ENCODE peak calls at places on chromosomes 11 and 22, in eight cellular contexts. One of them, this sample, is unnamed.

GRCh38 chr11:66904055-66904454 is 47.2 kb downstream of the LRFN4 start:
- DNase-seq in activated T-cell treated with anti-CD3 and anti-CD28 coated beads, Interleukin-2, amount 50 U/mL, for 72 hours: no peak
- DNase-seq in body of pancreas: peak; percentile 21
- DNase-seq in activated CD4-positive, alpha-beta T cell treated with anti-CD3 and anti-CD28 coated beads, Interleukin-2, amount 10 ng/mL, durations not matched to agents 7 days and 5 days: no peak
- DNase-seq in non-pigmented ciliary epithelial cell: no peak
- DNase-seq in NCI-H345: no peak
- DNase-seq in stimulated activated CD4-positive, alpha-beta T cell treated with anti-CD3 and anti-CD28 coated beads, Interleukin-2, amount 100 ng/mL, for 48 hours: no peak
- DNase-seq in GM12864: no peak
- DNase-seq in this sample: no peak

GRCh38 chr11:96096360-96096759 is 172.5 kb upstream of the MTMR2 start:
- DNase-seq in non-pigmented ciliary epithelial cell: no peak
- DNase-seq in GM12864: no peak
- DNase-seq in activated CD4-positive, alpha-beta T cell treated with anti-CD3 and anti-CD28 coated beads, Interleukin-2, amount 10 ng/mL, durations not matched to agents 7 days and 5 days: no peak
- DNase-seq in body of pancreas: no peak
- DNase-seq in stimulated activated CD4-positive, alpha-beta T cell treated with anti-CD3 and anti-CD28 coated beads, Interleukin-2, amount 100 ng/mL, for 48 hours: no peak
- DNase-seq in activated T-cell treated with anti-CD3 and anti-CD28 coated beads, Interleukin-2, amount 50 U/mL, for 72 hours: no peak
- DNase-seq in NCI-H345: no peak
- DNase-seq in this sample: no peak

GRCh38 chr11:63738720-63739360 is 29.7 kb downstream of the ZFTA start:
- DNase-seq in body of pancreas: peak; percentile 69
- DNase-seq in non-pigmented ciliary epithelial cell: peak; percentile 60
- DNase-seq in activated T-cell treated with anti-CD3 and anti-CD28 coated beads, Interleukin-2, amount 50 U/mL, for 72 hours: peak; percentile 58
- DNase-seq in NCI-H345: peak; percentile 53
- DNase-seq in stimulated activated CD4-positive, alpha-beta T cell treated with anti-CD3 and anti-CD28 coated beads, Interleukin-2, amount 100 ng/mL, for 48 hours: peak; percentile 71
- DNase-seq in activated CD4-positive, alpha-beta T cell treated with anti-CD3 and anti-CD28 coated beads, Interleukin-2, amount 10 ng/mL, durations not matched to agents 7 days and 5 days: peak; percentile 69
- DNase-seq in GM12864: peak; percentile 33
- DNase-seq in this sample: peak; percentile 63

GRCh38 chr11:120385110-120385509 is 48.9 kb downstream of the ARHGEF12 start:
- DNase-seq in GM12864: no peak
- DNase-seq in stimulated activated CD4-positive, alpha-beta T cell treated with anti-CD3 and anti-CD28 coated beads, Interleukin-2, amount 100 ng/mL, for 48 hours: no peak
- DNase-seq in body of pancreas: no peak
- DNase-seq in activated T-cell treated with anti-CD3 and anti-CD28 coated beads, Interleukin-2, amount 50 U/mL, for 72 hours: no peak
- DNase-seq in NCI-H345: no peak
- DNase-seq in non-pigmented ciliary epithelial cell: no peak
- DNase-seq in activated CD4-positive, alpha-beta T cell treated with anti-CD3 and anti-CD28 coated beads, Interleukin-2, amount 10 ng/mL, durations not matched to agents 7 days and 5 days: no peak
- DNase-seq in this sample: no peak

GRCh38 chr11:66316849-66317251 is at the start of gene CD248:
- DNase-seq in body of pancreas: no peak
- DNase-seq in GM12864: no peak
- DNase-seq in stimulated activated CD4-positive, alpha-beta T cell treated with anti-CD3 and anti-CD28 coated beads, Interleukin-2, amount 100 ng/mL, for 48 hours: no peak
- DNase-seq in activated T-cell treated with anti-CD3 and anti-CD28 coated beads, Interleukin-2, amount 50 U/mL, for 72 hours: no peak
- DNase-seq in non-pigmented ciliary epithelial cell: no peak
- DNase-seq in activated CD4-positive, alpha-beta T cell treated with anti-CD3 and anti-CD28 coated beads, Interleukin-2, amount 10 ng/mL, durations not matched to agents 7 days and 5 days: no peak
- DNase-seq in NCI-H345: no peak
- DNase-seq in this sample: no peak

GRCh38 chr22:36425977-36426523 is 38.3 kb upstream of the MYH9 start:
- DNase-seq in body of pancreas: no peak
- DNase-seq in activated T-cell treated with anti-CD3 and anti-CD28 coated beads, Interleukin-2, amount 50 U/mL, for 72 hours: no peak
- DNase-seq in NCI-H345: no peak
- DNase-seq in activated CD4-positive, alpha-beta T cell treated with anti-CD3 and anti-CD28 coated beads, Interleukin-2, amount 10 ng/mL, durations not matched to agents 7 days and 5 days: no peak
- DNase-seq in non-pigmented ciliary epithelial cell: no peak
- DNase-seq in stimulated activated CD4-positive, alpha-beta T cell treated with anti-CD3 and anti-CD28 coated beads, Interleukin-2, amount 100 ng/mL, for 48 hours: no peak
- DNase-seq in GM12864: no peak
- DNase-seq in this sample: no peak

GRCh38 chr22:37043828-37044538 is 7.6 kb upstream of the KCTD17 start:
- DNase-seq in NCI-H345: peak; percentile 13
- DNase-seq in body of pancreas: peak; percentile 93
- DNase-seq in stimulated activated CD4-positive, alpha-beta T cell treated with anti-CD3 and anti-CD28 coated beads, Interleukin-2, amount 100 ng/mL, for 48 hours: peak; percentile 37
- DNase-seq in GM12864: peak; percentile 31
- DNase-seq in activated T-cell treated with anti-CD3 and anti-CD28 coated beads, Interleukin-2, amount 50 U/mL, for 72 hours: peak; percentile 70
- DNase-seq in activated CD4-positive, alpha-beta T cell treated with anti-CD3 and anti-CD28 coated beads, Interleukin-2, amount 10 ng/mL, durations not matched to agents 7 days and 5 days: peak; percentile 49
- DNase-seq in non-pigmented ciliary epithelial cell: no peak
- DNase-seq in this sample: peak; percentile 81

GRCh38 chr22:27833803-27834202 is 32.2 kb upstream of the MN1 start:
- DNase-seq in NCI-H345: no peak
- DNase-seq in stimulated activated CD4-positive, alpha-beta T cell treated with anti-CD3 and anti-CD28 coated beads, Interleukin-2, amount 100 ng/mL, for 48 hours: no peak
- DNase-seq in body of pancreas: no peak
- DNase-seq in non-pigmented ciliary epithelial cell: no peak
- DNase-seq in GM12864: no peak
- DNase-seq in activated T-cell treated with anti-CD3 and anti-CD28 coated beads, Interleukin-2, amount 50 U/mL, for 72 hours: no peak
- DNase-seq in activated CD4-positive, alpha-beta T cell treated with anti-CD3 and anti-CD28 coated beads, Interleukin-2, amount 10 ng/mL, durations not matched to agents 7 days and 5 days: no peak
- DNase-seq in this sample: no peak

GRCh38 chr11:126284829-126285228 is 1.9 kb downstream of the TIRAP start:
- DNase-seq in stimulated activated CD4-positive, alpha-beta T cell treated with anti-CD3 and anti-CD28 coated beads, Interleukin-2, amount 100 ng/mL, for 48 hours: peak; percentile 86
- DNase-seq in non-pigmented ciliary epithelial cell: peak; percentile 86
- DNase-seq in NCI-H345: peak; percentile 90
- DNase-seq in activated T-cell treated with anti-CD3 and anti-CD28 coated beads, Interleukin-2, amount 50 U/mL, for 72 hours: peak; percentile 89
- DNase-seq in body of pancreas: peak; percentile 65
- DNase-seq in activated CD4-positive, alpha-beta T cell treated with anti-CD3 and anti-CD28 coated beads, Interleukin-2, amount 10 ng/mL, durations not matched to agents 7 days and 5 days: peak; percentile 61
- DNase-seq in GM12864: peak; percentile 82
- DNase-seq in this sample: peak; percentile 70

GRCh38 chr22:23437779-23438178 is 142.3 kb downstream of the IGLL1 start:
- DNase-seq in NCI-H345: no peak
- DNase-seq in GM12864: no peak
- DNase-seq in non-pigmented ciliary epithelial cell: no peak
- DNase-seq in body of pancreas: no peak
- DNase-seq in stimulated activated CD4-positive, alpha-beta T cell treated with anti-CD3 and anti-CD28 coated beads, Interleukin-2, amount 100 ng/mL, for 48 hours: no peak
- DNase-seq in activated CD4-positive, alpha-beta T cell treated with anti-CD3 and anti-CD28 coated beads, Interleukin-2, amount 10 ng/mL, durations not matched to agents 7 days and 5 days: no peak
- DNase-seq in activated T-cell treated with anti-CD3 and anti-CD28 coated beads, Interleukin-2, amount 50 U/mL, for 72 hours: no peak
- DNase-seq in this sample: no peak

GRCh38 chr11:1071571-1072115 is 3.0 kb upstream of the MUC2 start:
- DNase-seq in stimulated activated CD4-positive, alpha-beta T cell treated with anti-CD3 and anti-CD28 coated beads, Interleukin-2, amount 100 ng/mL, for 48 hours: no peak
- DNase-seq in non-pigmented ciliary epithelial cell: no peak
- DNase-seq in activated T-cell treated with anti-CD3 and anti-CD28 coated beads, Interleukin-2, amount 50 U/mL, for 72 hours: no peak
- DNase-seq in NCI-H345: no peak
- DNase-seq in body of pancreas: no peak
- DNase-seq in activated CD4-positive, alpha-beta T cell treated with anti-CD3 and anti-CD28 coated beads, Interleukin-2, amount 10 ng/mL, durations not matched to agents 7 days and 5 days: no peak
- DNase-seq in GM12864: no peak
- DNase-seq in this sample: no peak

GRCh38 chr11:38448284-38448683 is 1850.2 kb upstream of the RAG2 start:
- DNase-seq in activated CD4-positive, alpha-beta T cell treated with anti-CD3 and anti-CD28 coated beads, Interleukin-2, amount 10 ng/mL, durations not matched to agents 7 days and 5 days: no peak
- DNase-seq in body of pancreas: peak; percentile 40
- DNase-seq in NCI-H345: no peak
- DNase-seq in stimulated activated CD4-positive, alpha-beta T cell treated with anti-CD3 and anti-CD28 coated beads, Interleukin-2, amount 100 ng/mL, for 48 hours: no peak
- DNase-seq in GM12864: no peak
- DNase-seq in non-pigmented ciliary epithelial cell: no peak
- DNase-seq in activated T-cell treated with anti-CD3 and anti-CD28 coated beads, Interleukin-2, amount 50 U/mL, for 72 hours: no peak
- DNase-seq in this sample: no peak

GRCh38 chr11:116879789-116880402 is 42.5 kb upstream of the APOA1 start:
- DNase-seq in body of pancreas: no peak
- DNase-seq in NCI-H345: peak; percentile 52
- DNase-seq in GM12864: peak; percentile 37
- DNase-seq in stimulated activated CD4-positive, alpha-beta T cell treated with anti-CD3 and anti-CD28 coated beads, Interleukin-2, amount 100 ng/mL, for 48 hours: no peak
- DNase-seq in activated T-cell treated with anti-CD3 and anti-CD28 coated beads, Interleukin-2, amount 50 U/mL, for 72 hours: peak; percentile 17
- DNase-seq in non-pigmented ciliary epithelial cell: peak; percentile 51
- DNase-seq in activated CD4-positive, alpha-beta T cell treated with anti-CD3 and anti-CD28 coated beads, Interleukin-2, amount 10 ng/mL, durations not matched to agents 7 days and 5 days: peak; percentile 41
- DNase-seq in this sample: no peak

GRCh38 chr22:28341001-28341400 is 338.6 kb downstream of the TTC28 start:
- DNase-seq in NCI-H345: no peak
- DNase-seq in activated T-cell treated with anti-CD3 and anti-CD28 coated beads, Interleukin-2, amount 50 U/mL, for 72 hours: no peak
- DNase-seq in non-pigmented ciliary epithelial cell: no peak
- DNase-seq in GM12864: no peak
- DNase-seq in body of pancreas: no peak
- DNase-seq in activated CD4-positive, alpha-beta T cell treated with anti-CD3 and anti-CD28 coated beads, Interleukin-2, amount 10 ng/mL, durations not matched to agents 7 days and 5 days: no peak
- DNase-seq in stimulated activated CD4-positive, alpha-beta T cell treated with anti-CD3 and anti-CD28 coated beads, Interleukin-2, amount 100 ng/mL, for 48 hours: no peak
- DNase-seq in this sample: no peak

GRCh38 chr11:106276126-106276525 is 198.7 kb downstream of the AASDHPPT start:
- DNase-seq in GM12864: no peak
- DNase-seq in NCI-H345: no peak
- DNase-seq in stimulated activated CD4-positive, alpha-beta T cell treated with anti-CD3 and anti-CD28 coated beads, Interleukin-2, amount 100 ng/mL, for 48 hours: no peak
- DNase-seq in activated CD4-positive, alpha-beta T cell treated with anti-CD3 and anti-CD28 coated beads, Interleukin-2, amount 10 ng/mL, durations not matched to agents 7 days and 5 days: no peak
- DNase-seq in body of pancreas: no peak
- DNase-seq in non-pigmented ciliary epithelial cell: no peak
- DNase-seq in activated T-cell treated with anti-CD3 and anti-CD28 coated beads, Interleukin-2, amount 50 U/mL, for 72 hours: no peak
- DNase-seq in this sample: no peak

GRCh38 chr11:116840224-116840745 is 2.9 kb upstream of the APOA1 start:
- DNase-seq in activated T-cell treated with anti-CD3 and anti-CD28 coated beads, Interleukin-2, amount 50 U/mL, for 72 hours: no peak
- DNase-seq in non-pigmented ciliary epithelial cell: no peak
- DNase-seq in activated CD4-positive, alpha-beta T cell treated with anti-CD3 and anti-CD28 coated beads, Interleukin-2, amount 10 ng/mL, durations not matched to agents 7 days and 5 days: no peak
- DNase-seq in body of pancreas: no peak
- DNase-seq in stimulated activated CD4-positive, alpha-beta T cell treated with anti-CD3 and anti-CD28 coated beads, Interleukin-2, amount 100 ng/mL, for 48 hours: no peak
- DNase-seq in NCI-H345: no peak
- DNase-seq in GM12864: no peak
- DNase-seq in this sample: no peak

GRCh38 chr11:68331338-68331947 is 19.1 kb downstream of the LRP5 start:
- DNase-seq in GM12864: no peak
- DNase-seq in activated T-cell treated with anti-CD3 and anti-CD28 coated beads, Interleukin-2, amount 50 U/mL, for 72 hours: no peak
- DNase-seq in activated CD4-positive, alpha-beta T cell treated with anti-CD3 and anti-CD28 coated beads, Interleukin-2, amount 10 ng/mL, durations not matched to agents 7 days and 5 days: peak; percentile 27
- DNase-seq in non-pigmented ciliary epithelial cell: no peak
- DNase-seq in NCI-H345: no peak
- DNase-seq in stimulated activated CD4-positive, alpha-beta T cell treated with anti-CD3 and anti-CD28 coated beads, Interleukin-2, amount 100 ng/mL, for 48 hours: no peak
- DNase-seq in body of pancreas: no peak
- DNase-seq in this sample: no peak

GRCh38 chr11:126310229-126310991 is 6.5 kb downstream of the DCPS start:
- DNase-seq in NCI-H345: peak; percentile 74
- DNase-seq in non-pigmented ciliary epithelial cell: no peak
- DNase-seq in body of pancreas: peak; percentile 67
- DNase-seq in GM12864: no peak
- DNase-seq in activated CD4-positive, alpha-beta T cell treated with anti-CD3 and anti-CD28 coated beads, Interleukin-2, amount 10 ng/mL, durations not matched to agents 7 days and 5 days: peak; percentile 64
- DNase-seq in stimulated activated CD4-positive, alpha-beta T cell treated with anti-CD3 and anti-CD28 coated beads, Interleukin-2, amount 100 ng/mL, for 48 hours: peak; percentile 53
- DNase-seq in activated T-cell treated with anti-CD3 and anti-CD28 coated beads, Interleukin-2, amount 50 U/mL, for 72 hours: peak; percentile 61
- DNase-seq in this sample: peak; percentile 75

GRCh38 chr11:102244681-102245409 is 72.4 kb upstream of the BIRC3 start:
- DNase-seq in NCI-H345: no peak
- DNase-seq in GM12864: no peak
- DNase-seq in non-pigmented ciliary epithelial cell: no peak
- DNase-seq in activated T-cell treated with anti-CD3 and anti-CD28 coated beads, Interleukin-2, amount 50 U/mL, for 72 hours: no peak
- DNase-seq in body of pancreas: no peak
- DNase-seq in activated CD4-positive, alpha-beta T cell treated with anti-CD3 and anti-CD28 coated beads, Interleukin-2, amount 10 ng/mL, durations not matched to agents 7 days and 5 days: no peak
- DNase-seq in stimulated activated CD4-positive, alpha-beta T cell treated with anti-CD3 and anti-CD28 coated beads, Interleukin-2, amount 100 ng/mL, for 48 hours: no peak
- DNase-seq in this sample: no peak

GRCh38 chr11:13384837-13385417 is 78.1 kb downstream of the BTBD10 start:
- DNase-seq in stimulated activated CD4-positive, alpha-beta T cell treated with anti-CD3 and anti-CD28 coated beads, Interleukin-2, amount 100 ng/mL, for 48 hours: peak; percentile 19
- DNase-seq in body of pancreas: peak; percentile 25
- DNase-seq in activated CD4-positive, alpha-beta T cell treated with anti-CD3 and anti-CD28 coated beads, Interleukin-2, amount 10 ng/mL, durations not matched to agents 7 days and 5 days: peak; percentile 45
- DNase-seq in activated T-cell treated with anti-CD3 and anti-CD28 coated beads, Interleukin-2, amount 50 U/mL, for 72 hours: peak; percentile 19
- DNase-seq in NCI-H345: peak; percentile 31
- DNase-seq in GM12864: peak; percentile 10
- DNase-seq in non-pigmented ciliary epithelial cell: peak; percentile 11
- DNase-seq in this sample: no peak

GRCh38 chr11:60872952-60873524 is 5.7 kb downstream of the ZP1 start:
- DNase-seq in activated T-cell treated with anti-CD3 and anti-CD28 coated beads, Interleukin-2, amount 50 U/mL, for 72 hours: no peak
- DNase-seq in activated CD4-positive, alpha-beta T cell treated with anti-CD3 and anti-CD28 coated beads, Interleukin-2, amount 10 ng/mL, durations not matched to agents 7 days and 5 days: no peak
- DNase-seq in NCI-H345: no peak
- DNase-seq in body of pancreas: no peak
- DNase-seq in stimulated activated CD4-positive, alpha-beta T cell treated with anti-CD3 and anti-CD28 coated beads, Interleukin-2, amount 100 ng/mL, for 48 hours: no peak
- DNase-seq in GM12864: no peak
- DNase-seq in non-pigmented ciliary epithelial cell: peak; percentile 74
- DNase-seq in this sample: no peak

GRCh38 chr22:35638408-35638807 is 9.8 kb upstream of the APOL6 start:
- DNase-seq in NCI-H345: no peak
- DNase-seq in stimulated activated CD4-positive, alpha-beta T cell treated with anti-CD3 and anti-CD28 coated beads, Interleukin-2, amount 100 ng/mL, for 48 hours: no peak
- DNase-seq in activated CD4-positive, alpha-beta T cell treated with anti-CD3 and anti-CD28 coated beads, Interleukin-2, amount 10 ng/mL, durations not matched to agents 7 days and 5 days: no peak
- DNase-seq in activated T-cell treated with anti-CD3 and anti-CD28 coated beads, Interleukin-2, amount 50 U/mL, for 72 hours: no peak
- DNase-seq in body of pancreas: peak; percentile 46
- DNase-seq in GM12864: no peak
- DNase-seq in non-pigmented ciliary epithelial cell: no peak
- DNase-seq in this sample: peak; percentile 62

GRCh38 chr11:27215471-27216267 is 147.3 kb downstream of the CCDC34 start:
- DNase-seq in activated T-cell treated with anti-CD3 and anti-CD28 coated beads, Interleukin-2, amount 50 U/mL, for 72 hours: no peak
- DNase-seq in NCI-H345: peak; percentile 42
- DNase-seq in stimulated activated CD4-positive, alpha-beta T cell treated with anti-CD3 and anti-CD28 coated beads, Interleukin-2, amount 100 ng/mL, for 48 hours: no peak
- DNase-seq in non-pigmented ciliary epithelial cell: no peak
- DNase-seq in body of pancreas: peak; percentile 26
- DNase-seq in GM12864: no peak
- DNase-seq in activated CD4-positive, alpha-beta T cell treated with anti-CD3 and anti-CD28 coated beads, Interleukin-2, amount 10 ng/mL, durations not matched to agents 7 days and 5 days: no peak
- DNase-seq in this sample: peak; percentile 73

GRCh38 chr22:43164636-43165035 is 13.3 kb downstream of the TSPO start:
- DNase-seq in body of pancreas: no peak
- DNase-seq in GM12864: no peak
- DNase-seq in non-pigmented ciliary epithelial cell: no peak
- DNase-seq in activated T-cell treated with anti-CD3 and anti-CD28 coated beads, Interleukin-2, amount 50 U/mL, for 72 hours: no peak
- DNase-seq in stimulated activated CD4-positive, alpha-beta T cell treated with anti-CD3 and anti-CD28 coated beads, Interleukin-2, amount 100 ng/mL, for 48 hours: no peak
- DNase-seq in NCI-H345: no peak
- DNase-seq in activated CD4-positive, alpha-beta T cell treated with anti-CD3 and anti-CD28 coated beads, Interleukin-2, amount 10 ng/mL, durations not matched to agents 7 days and 5 days: no peak
- DNase-seq in this sample: no peak

GRCh38 chr11:88363566-88364169 is 26.1 kb upstream of the CTSC start:
- DNase-seq in activated CD4-positive, alpha-beta T cell treated with anti-CD3 and anti-CD28 coated beads, Interleukin-2, amount 10 ng/mL, durations not matched to agents 7 days and 5 days: no peak
- DNase-seq in non-pigmented ciliary epithelial cell: no peak
- DNase-seq in activated T-cell treated with anti-CD3 and anti-CD28 coated beads, Interleukin-2, amount 50 U/mL, for 72 hours: no peak
- DNase-seq in NCI-H345: no peak
- DNase-seq in stimulated activated CD4-positive, alpha-beta T cell treated with anti-CD3 and anti-CD28 coated beads, Interleukin-2, amount 100 ng/mL, for 48 hours: no peak
- DNase-seq in GM12864: no peak
- DNase-seq in body of pancreas: no peak
- DNase-seq in this sample: no peak

GRCh38 chr11:66745356-66746235 is 16.6 kb upstream of the SPTBN2 start:
- DNase-seq in stimulated activated CD4-positive, alpha-beta T cell treated with anti-CD3 and anti-CD28 coated beads, Interleukin-2, amount 100 ng/mL, for 48 hours: peak; percentile 39
- DNase-seq in non-pigmented ciliary epithelial cell: no peak
- DNase-seq in activated CD4-positive, alpha-beta T cell treated with anti-CD3 and anti-CD28 coated beads, Interleukin-2, amount 10 ng/mL, durations not matched to agents 7 days and 5 days: peak; percentile 46
- DNase-seq in body of pancreas: peak; percentile 49
- DNase-seq in GM12864: peak; percentile 38
- DNase-seq in activated T-cell treated with anti-CD3 and anti-CD28 coated beads, Interleukin-2, amount 50 U/mL, for 72 hours: peak; percentile 64
- DNase-seq in NCI-H345: peak; percentile 73
- DNase-seq in this sample: peak; percentile 38

GRCh38 chr22:19497245-19497644 is 17.5 kb downstream of the CDC45 start:
- DNase-seq in non-pigmented ciliary epithelial cell: peak; percentile 93
- DNase-seq in stimulated activated CD4-positive, alpha-beta T cell treated with anti-CD3 and anti-CD28 coated beads, Interleukin-2, amount 100 ng/mL, for 48 hours: no peak
- DNase-seq in GM12864: no peak
- DNase-seq in activated CD4-positive, alpha-beta T cell treated with anti-CD3 and anti-CD28 coated beads, Interleukin-2, amount 10 ng/mL, durations not matched to agents 7 days and 5 days: no peak
- DNase-seq in body of pancreas: peak; percentile 27
- DNase-seq in NCI-H345: no peak
- DNase-seq in activated T-cell treated with anti-CD3 and anti-CD28 coated beads, Interleukin-2, amount 50 U/mL, for 72 hours: no peak
- DNase-seq in this sample: no peak

GRCh38 chr11:48122246-48122645 is 94.4 kb upstream of the OR4B1 start:
- DNase-seq in stimulated activated CD4-positive, alpha-beta T cell treated with anti-CD3 and anti-CD28 coated beads, Interleukin-2, amount 100 ng/mL, for 48 hours: no peak
- DNase-seq in non-pigmented ciliary epithelial cell: no peak
- DNase-seq in NCI-H345: no peak
- DNase-seq in activated T-cell treated with anti-CD3 and anti-CD28 coated beads, Interleukin-2, amount 50 U/mL, for 72 hours: no peak
- DNase-seq in GM12864: no peak
- DNase-seq in activated CD4-positive, alpha-beta T cell treated with anti-CD3 and anti-CD28 coated beads, Interleukin-2, amount 10 ng/mL, durations not matched to agents 7 days and 5 days: no peak
- DNase-seq in body of pancreas: no peak
- DNase-seq in this sample: no peak

This sample was measured in lung.